ENCODE peak calls at places on chromosomes 16 and 17, in seven cellular contexts. One of them, this sample, is unnamed.

GRCh38 chr17:80980397-80981061 is 11.1 kb upstream of the CHMP6 start:
- DNase-seq in GM23338: no peak
- DNase-seq in IMR-90: peak
- DNase-seq in endothelial cell of umbilical vein: no peak
- DNase-seq in ascending aorta: no peak
- DNase-seq in cardiac fibroblast: no peak
- DNase-seq in fibroblast of pulmonary artery: peak
- DNase-seq in this sample: no peak

GRCh38 chr17:78890111-78890897 is 12.7 kb downstream of the CEP295NL start:
- DNase-seq in GM23338: no peak
- DNase-seq in IMR-90: no peak
- DNase-seq in endothelial cell of umbilical vein: no peak
- DNase-seq in ascending aorta: peak
- DNase-seq in cardiac fibroblast: no peak
- DNase-seq in fibroblast of pulmonary artery: no peak
- DNase-seq in this sample: peak

GRCh38 chr17:27596571-27597187 is 34.3 kb upstream of the LGALS9 start:
- DNase-seq in GM23338: no peak
- DNase-seq in IMR-90: no peak
- DNase-seq in endothelial cell of umbilical vein: no peak
- DNase-seq in ascending aorta: no peak
- DNase-seq in cardiac fibroblast: no peak
- DNase-seq in fibroblast of pulmonary artery: no peak
- DNase-seq in this sample: no peak

GRCh38 chr17:81332949-81333570 is 38.0 kb upstream of the SLC38A10 start:
- DNase-seq in GM23338: no peak
- DNase-seq in IMR-90: no peak
- DNase-seq in endothelial cell of umbilical vein: no peak
- DNase-seq in ascending aorta: no peak
- DNase-seq in cardiac fibroblast: no peak
- DNase-seq in fibroblast of pulmonary artery: no peak
- DNase-seq in this sample: no peak

GRCh38 chr17:63954402-63955063 is 18.2 kb downstream of the SCN4A start:
- DNase-seq in GM23338: no peak
- DNase-seq in IMR-90: no peak
- DNase-seq in endothelial cell of umbilical vein: no peak
- DNase-seq in ascending aorta: no peak
- DNase-seq in cardiac fibroblast: no peak
- DNase-seq in fibroblast of pulmonary artery: no peak
- DNase-seq in this sample: peak

GRCh38 chr16:27455700-27456099 is 53.7 kb downstream of the IL21R start:
- DNase-seq in GM23338: no peak
- DNase-seq in IMR-90: no peak
- DNase-seq in endothelial cell of umbilical vein: peak
- DNase-seq in ascending aorta: no peak
- DNase-seq in cardiac fibroblast: peak
- DNase-seq in fibroblast of pulmonary artery: peak
- DNase-seq in this sample: no peak

GRCh38 chr17:38898812-38899348 is 26.5 kb upstream of the LASP1NB start:
- DNase-seq in GM23338: no peak
- DNase-seq in IMR-90: no peak
- DNase-seq in endothelial cell of umbilical vein: peak
- DNase-seq in ascending aorta: no peak
- DNase-seq in cardiac fibroblast: no peak
- DNase-seq in fibroblast of pulmonary artery: peak
- DNase-seq in this sample: peak

GRCh38 chr16:24950275-24950674 is 64.9 kb downstream of the ARHGAP17 start:
- DNase-seq in GM23338: no peak
- DNase-seq in IMR-90: peak
- DNase-seq in endothelial cell of umbilical vein: no peak
- DNase-seq in ascending aorta: no peak
- DNase-seq in cardiac fibroblast: peak
- DNase-seq in fibroblast of pulmonary artery: peak
- DNase-seq in this sample: no peak

GRCh38 chr16:28935333-28935732 is 3.6 kb downstream of the CD19 start:
- DNase-seq in GM23338: no peak
- DNase-seq in IMR-90: no peak
- DNase-seq in endothelial cell of umbilical vein: no peak
- DNase-seq in ascending aorta: no peak
- DNase-seq in cardiac fibroblast: no peak
- DNase-seq in fibroblast of pulmonary artery: no peak
- DNase-seq in this sample: no peak

GRCh38 chr17:82802141-82802540 is 37.7 kb downstream of the ZNF750 start:
- DNase-seq in GM23338: no peak
- DNase-seq in IMR-90: peak
- DNase-seq in endothelial cell of umbilical vein: no peak
- DNase-seq in ascending aorta: no peak
- DNase-seq in cardiac fibroblast: no peak
- DNase-seq in fibroblast of pulmonary artery: peak
- DNase-seq in this sample: no peak

GRCh38 chr16:78504391-78504945 is 405.0 kb downstream of the WWOX start:
- DNase-seq in GM23338: no peak
- DNase-seq in IMR-90: no peak
- DNase-seq in endothelial cell of umbilical vein: no peak
- DNase-seq in ascending aorta: no peak
- DNase-seq in cardiac fibroblast: peak
- DNase-seq in fibroblast of pulmonary artery: no peak
- DNase-seq in this sample: no peak

DNA sequence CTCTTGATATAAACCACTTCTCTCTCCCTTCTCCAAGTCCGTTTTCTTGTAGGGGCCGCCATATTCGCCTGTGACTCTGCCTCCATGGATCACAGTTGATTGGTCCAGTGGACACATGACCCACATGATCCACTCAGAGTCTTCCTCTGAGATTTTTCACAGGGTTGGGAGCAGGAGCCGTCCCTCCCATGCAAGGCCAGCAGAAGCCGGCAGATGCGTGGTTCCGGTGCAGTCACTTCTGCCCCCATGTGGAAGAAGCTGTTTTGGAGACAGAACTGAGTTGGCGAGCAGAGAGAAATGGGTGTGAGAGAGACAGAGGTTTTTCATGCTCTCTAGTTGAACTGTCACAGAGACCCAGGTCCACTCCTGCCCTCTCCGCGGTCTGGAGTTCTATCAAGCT is 83.3 kb downstream of the C16orf95 start:
- DNase-seq in GM23338: peak
- DNase-seq in IMR-90: peak
- DNase-seq in endothelial cell of umbilical vein: peak
- DNase-seq in ascending aorta: no peak
- DNase-seq in cardiac fibroblast: peak
- DNase-seq in fibroblast of pulmonary artery: peak
- DNase-seq in this sample: peak
- TF ChIP-seq CTCF in GM23338: peak
- TF ChIP-seq CTCF in IMR-90: peak
- TF ChIP-seq CTCF in endothelial cell of umbilical vein: no peak
- TF ChIP-seq CTCF in ascending aorta: no peak
- TF ChIP-seq CTCF in cardiac fibroblast: peak
- TF ChIP-seq CTCF in fibroblast of pulmonary artery: peak
- TF ChIP-seq CTCF in this sample: peak

DNA sequence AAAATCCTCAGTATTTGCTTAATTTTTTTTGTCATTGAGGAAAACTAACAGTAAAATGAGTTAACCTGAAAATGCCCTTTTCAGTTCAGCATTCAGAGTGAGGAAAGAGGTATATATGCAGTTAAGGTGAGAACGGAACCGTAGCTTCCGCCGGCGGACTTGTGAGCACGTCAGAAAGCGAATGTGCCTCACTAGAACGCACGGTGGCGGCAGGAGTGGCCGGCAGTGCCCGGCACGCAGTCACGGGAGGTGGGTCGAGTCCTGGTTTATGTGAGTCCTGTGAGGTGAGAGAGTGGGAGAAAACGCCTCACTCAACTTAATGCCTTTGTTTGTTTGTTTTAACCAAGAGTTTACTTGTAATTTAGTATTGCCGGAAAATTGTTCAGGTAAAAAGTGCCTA is 6.1 kb downstream of the SEC14L1 start:
- DNase-seq in GM23338: peak
- DNase-seq in IMR-90: no peak
- DNase-seq in endothelial cell of umbilical vein: no peak
- DNase-seq in ascending aorta: no peak
- DNase-seq in cardiac fibroblast: no peak
- DNase-seq in fibroblast of pulmonary artery: no peak
- DNase-seq in this sample: no peak
- H3K4me3 ChIP-seq in GM23338: no peak
- H3K4me3 ChIP-seq in IMR-90: no peak
- H3K4me3 ChIP-seq in endothelial cell of umbilical vein: no peak
- H3K4me3 ChIP-seq in ascending aorta: no peak
- H3K4me3 ChIP-seq in cardiac fibroblast: no peak
- H3K4me3 ChIP-seq in fibroblast of pulmonary artery: no peak
- H3K4me3 ChIP-seq in this sample: peak

GRCh38 chr16:12575288-12575687 is 228.4 kb downstream of the CPPED1 start:
- DNase-seq in GM23338: no peak
- DNase-seq in IMR-90: no peak
- DNase-seq in endothelial cell of umbilical vein: no peak
- DNase-seq in ascending aorta: no peak
- DNase-seq in cardiac fibroblast: no peak
- DNase-seq in fibroblast of pulmonary artery: no peak
- DNase-seq in this sample: no peak
- TF ChIP-seq CTCF in GM23338: no peak
- TF ChIP-seq CTCF in IMR-90: no peak
- TF ChIP-seq CTCF in endothelial cell of umbilical vein: no peak
- TF ChIP-seq CTCF in ascending aorta: no peak
- TF ChIP-seq CTCF in cardiac fibroblast: no peak
- TF ChIP-seq CTCF in fibroblast of pulmonary artery: no peak
- TF ChIP-seq CTCF in this sample: no peak

DNA sequence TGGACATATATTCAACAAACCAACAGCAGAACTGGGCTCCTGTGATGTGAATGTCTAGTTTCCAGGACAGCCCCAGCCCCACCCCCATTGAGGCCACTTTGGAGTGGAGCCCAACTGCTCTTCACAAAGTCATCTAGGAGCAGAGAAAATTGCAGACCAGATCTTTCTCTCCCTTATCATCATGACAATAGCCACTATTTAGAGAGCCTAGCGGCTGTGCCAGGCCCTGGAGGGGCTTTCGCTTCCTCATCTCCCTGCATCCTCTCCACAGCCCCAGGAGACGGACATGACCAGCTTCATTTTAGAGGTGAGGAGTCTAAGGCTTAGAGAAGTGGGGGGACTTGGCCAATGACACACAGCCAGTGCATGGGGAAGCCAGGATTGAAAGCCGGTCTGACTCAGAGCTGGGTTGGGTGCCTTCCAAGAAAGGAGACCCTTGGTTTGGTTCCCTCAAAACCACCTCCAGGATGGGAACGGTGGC is 1.4 kb downstream of the PRSS8 start:
- DNase-seq in GM23338: peak
- DNase-seq in IMR-90: peak
- DNase-seq in endothelial cell of umbilical vein: no peak
- DNase-seq in ascending aorta: no peak
- DNase-seq in cardiac fibroblast: no peak
- DNase-seq in fibroblast of pulmonary artery: no peak
- DNase-seq in this sample: no peak
- H3K4me3 ChIP-seq in GM23338: peak
- H3K4me3 ChIP-seq in IMR-90: no peak
- H3K4me3 ChIP-seq in endothelial cell of umbilical vein: no peak
- H3K4me3 ChIP-seq in ascending aorta: no peak
- H3K4me3 ChIP-seq in cardiac fibroblast: no peak
- H3K4me3 ChIP-seq in fibroblast of pulmonary artery: no peak
- H3K4me3 ChIP-seq in this sample: no peak

DNA sequence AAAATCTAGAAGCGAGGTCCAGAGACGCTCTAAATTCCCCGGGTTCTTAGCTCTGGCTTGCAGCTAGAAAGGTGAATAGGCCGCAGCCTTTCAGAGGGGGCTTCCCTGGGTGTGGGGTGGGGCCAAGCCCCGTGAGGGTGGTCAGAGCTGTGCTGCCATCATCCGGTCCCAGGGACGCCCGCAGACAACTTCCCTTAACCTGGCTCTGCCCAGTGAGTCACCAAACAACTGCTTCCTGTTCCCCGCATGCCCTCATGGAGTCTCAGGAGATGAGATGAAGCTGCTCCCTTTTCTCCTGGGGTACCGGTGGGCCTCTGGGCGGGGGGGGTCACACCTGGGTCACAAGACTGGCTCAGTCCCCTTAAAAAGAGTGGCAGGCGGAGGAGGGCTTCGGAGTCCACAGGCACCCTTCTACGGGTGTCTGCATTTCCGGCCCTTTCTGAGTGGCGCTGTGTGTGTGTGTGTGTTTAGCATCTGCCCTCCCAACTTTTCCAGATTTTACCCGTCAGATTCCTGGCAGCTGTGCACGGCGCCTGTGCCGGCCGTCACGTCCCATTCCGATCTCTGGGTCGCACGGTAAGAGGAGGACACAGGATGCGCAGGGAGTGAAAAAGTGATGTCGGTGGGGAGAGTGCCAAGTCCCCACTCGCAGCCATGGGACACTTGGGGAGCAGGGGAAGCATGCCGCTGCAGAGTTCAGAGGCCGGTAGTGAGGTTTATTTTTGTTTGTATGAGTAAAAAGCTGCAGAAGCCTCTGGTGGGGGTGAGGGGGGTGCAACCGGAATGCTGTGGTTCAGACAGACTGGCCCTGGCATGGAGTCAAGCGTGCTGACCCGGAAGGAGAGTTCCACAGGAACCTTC is 16.7 kb downstream of the HIC1 start:
- DNase-seq in GM23338: no peak
- DNase-seq in IMR-90: peak
- DNase-seq in endothelial cell of umbilical vein: peak
- DNase-seq in ascending aorta: no peak
- DNase-seq in cardiac fibroblast: peak
- DNase-seq in fibroblast of pulmonary artery: peak
- DNase-seq in this sample: no peak
- TF ChIP-seq CTCF in GM23338: no peak
- TF ChIP-seq CTCF in IMR-90: peak
- TF ChIP-seq CTCF in endothelial cell of umbilical vein: no peak
- TF ChIP-seq CTCF in ascending aorta: no peak
- TF ChIP-seq CTCF in cardiac fibroblast: peak
- TF ChIP-seq CTCF in fibroblast of pulmonary artery: no peak
- TF ChIP-seq CTCF in this sample: no peak

GRCh38 chr16:1810106-1810505 is 16.5 kb downstream of the HAGH start:
- DNase-seq in GM23338: no peak
- DNase-seq in IMR-90: no peak
- DNase-seq in endothelial cell of umbilical vein: no peak
- DNase-seq in ascending aorta: no peak
- DNase-seq in cardiac fibroblast: no peak
- DNase-seq in fibroblast of pulmonary artery: no peak
- DNase-seq in this sample: no peak

GRCh38 chr16:1807626-1808025 is 14.1 kb upstream of the IGFALS start:
- DNase-seq in GM23338: no peak
- DNase-seq in IMR-90: no peak
- DNase-seq in endothelial cell of umbilical vein: no peak
- DNase-seq in ascending aorta: no peak
- DNase-seq in cardiac fibroblast: no peak
- DNase-seq in fibroblast of pulmonary artery: no peak
- DNase-seq in this sample: no peak

GRCh38 chr16:1810536-1810935 is 16.1 kb downstream of the HAGH start:
- DNase-seq in GM23338: no peak
- DNase-seq in IMR-90: no peak
- DNase-seq in endothelial cell of umbilical vein: no peak
- DNase-seq in ascending aorta: no peak
- DNase-seq in cardiac fibroblast: no peak
- DNase-seq in fibroblast of pulmonary artery: no peak
- DNase-seq in this sample: no peak

GRCh38 chr16:1809281-1809801 is 15.8 kb upstream of the IGFALS start:
- DNase-seq in GM23338: peak
- DNase-seq in IMR-90: no peak
- DNase-seq in endothelial cell of umbilical vein: no peak
- DNase-seq in ascending aorta: no peak
- DNase-seq in cardiac fibroblast: no peak
- DNase-seq in fibroblast of pulmonary artery: no peak
- DNase-seq in this sample: no peak

DNA sequence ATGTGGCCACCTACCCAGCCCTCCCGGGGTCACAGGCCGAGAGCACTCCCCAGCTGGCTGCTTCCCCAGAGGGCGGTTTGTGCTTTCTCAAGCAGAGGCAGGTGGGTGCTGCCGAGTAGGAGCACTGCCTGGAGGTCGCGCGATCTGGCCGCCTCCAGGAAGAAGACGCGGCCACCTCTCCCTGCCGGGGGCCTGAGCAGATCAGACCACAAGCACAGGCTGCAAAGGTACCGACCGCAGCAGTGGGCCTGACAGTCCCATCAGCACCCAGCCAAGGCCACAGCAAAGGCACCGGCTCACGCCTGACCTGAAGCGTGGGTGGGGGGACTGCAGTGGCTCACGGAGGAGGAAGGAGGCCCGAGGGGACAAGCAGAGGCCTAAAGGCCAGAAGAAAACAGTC is 15.2 kb upstream of the IGFALS start:
- DNase-seq in GM23338: no peak
- DNase-seq in IMR-90: no peak
- DNase-seq in endothelial cell of umbilical vein: no peak
- DNase-seq in ascending aorta: no peak
- DNase-seq in cardiac fibroblast: no peak
- DNase-seq in fibroblast of pulmonary artery: no peak
- DNase-seq in this sample: no peak
- H3K4me3 ChIP-seq in GM23338: no peak
- H3K4me3 ChIP-seq in IMR-90: no peak
- H3K4me3 ChIP-seq in endothelial cell of umbilical vein: no peak
- H3K4me3 ChIP-seq in ascending aorta: no peak
- H3K4me3 ChIP-seq in cardiac fibroblast: no peak
- H3K4me3 ChIP-seq in fibroblast of pulmonary artery: no peak
- H3K4me3 ChIP-seq in this sample: no peak

This sample was measured in GM12865.